ENCODE peak calls at places on chromosome 18, in eight cellular contexts. O, I, L, N, K, D, J and Q are unnamed samples.

GRCh38 chr18:68220458-68220857 is 494.4 kb downstream of the TMX3 start:
- DNase-seq in N (no peak), L (no peak), J (no peak), K (no peak), I (no peak), D (no peak), O (no peak), Q (no peak)

GRCh38 chr18:484749-485464 is 15.6 kb downstream of the COLEC12 start:
- DNase-seq in K (no peak), D (no peak), N (peak), L (no peak), O (no peak), J (peak), I (no peak), Q (no peak)

GRCh38 chr18:70720607-70721006 is 431.8 kb downstream of the SOCS6 start:
- DNase-seq in J (peak), K (peak), I (no peak), D (peak), L (no peak), O (no peak), N (peak), Q (no peak)

GRCh38 chr18:2478662-2479061 is 92.6 kb downstream of the METTL4 start:
- DNase-seq in N (no peak), D (no peak), O (no peak), I (no peak), L (no peak), J (no peak), K (no peak), Q (no peak)

GRCh38 chr18:30186245-30186644 is 856.3 kb downstream of the DSC3 start:
- DNase-seq in J (no peak), I (no peak), L (no peak), K (no peak), O (no peak), D (no peak), N (no peak), Q (no peak)

GRCh38 chr18:79884963-79885728 is 66.3 kb downstream of the SLC66A2 start:
- DNase-seq in D (no peak), I (no peak), L (peak), N (no peak), J (no peak), K (no peak), O (no peak), Q (no peak)

GRCh38 chr18:58046794-58047555 is 2.9 kb downstream of the NEDD4L start:
- DNase-seq in L (no peak), N (no peak), D (no peak), O (no peak), I (no peak), J (no peak), K (no peak), Q (no peak)

GRCh38 chr18:14014456-14014855 is 99.1 kb upstream of the MC2R start:
- DNase-seq in L (no peak), K (no peak), O (no peak), J (no peak), D (no peak), N (no peak), I (no peak), Q (no peak)

GRCh38 chr18:79987566-79987965 is 797 bp downstream of the TXNL4A start:
- DNase-seq in N (peak), L (no peak), K (no peak), D (peak), O (peak), J (no peak), I (no peak), Q (no peak)

GRCh38 chr18:64929026-64929425 is 780.1 kb upstream of the LINC00305 start:
- DNase-seq in K (peak), O (no peak), J (no peak), N (peak), D (peak), I (no peak), L (no peak), Q (no peak)

GRCh38 chr18:78753240-78753639 is 226.4 kb upstream of the SALL3 start:
- DNase-seq in J (no peak), K (no peak), I (no peak), L (peak), D (no peak), N (no peak), O (no peak), Q (no peak)

GRCh38 chr18:35971661-35972196 is 750 bp upstream of the RMP24 start:
- DNase-seq in K (no peak), I (no peak), N (no peak), J (no peak), L (no peak), O (no peak), D (no peak), Q (no peak)

DNA sequence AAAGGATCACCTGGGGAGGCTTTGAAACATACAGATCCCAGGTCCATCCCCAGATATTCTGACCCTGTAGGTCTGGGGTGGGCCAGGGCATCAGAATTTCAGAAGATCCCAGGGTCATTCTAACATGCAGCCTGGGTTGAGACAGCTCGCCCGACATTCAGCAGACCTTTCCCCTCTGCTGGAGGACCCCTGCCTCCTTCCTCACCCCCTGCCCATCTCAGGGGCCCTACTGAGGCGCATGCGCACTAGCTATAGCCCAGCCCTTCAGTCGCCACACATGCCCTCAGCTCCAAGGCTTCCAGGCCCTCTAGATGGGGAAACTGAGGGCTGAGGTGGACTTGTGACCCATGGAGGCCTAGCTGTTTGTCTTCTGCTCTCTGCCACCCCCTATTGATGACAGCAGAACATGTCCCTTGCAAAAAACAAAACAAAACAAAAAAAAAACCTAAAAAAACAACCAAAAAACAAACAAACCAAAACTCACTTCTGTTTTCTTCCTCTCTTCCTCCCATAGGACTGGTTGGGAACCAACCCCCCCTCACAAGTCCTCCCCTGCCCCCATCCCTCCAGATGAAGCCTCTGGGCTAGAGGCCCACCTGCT is 91.3 kb downstream of the ZBTB7C start:
- DNase-seq in N (no peak), K (no peak), D (no peak), L (no peak), O (no peak), I (no peak), J (no peak), Q (no peak)
- TF ChIP-seq CTCF in N (peak), K (peak), D (no peak), L (peak), O (peak), I (no peak), J (peak), Q (no peak)

DNA sequence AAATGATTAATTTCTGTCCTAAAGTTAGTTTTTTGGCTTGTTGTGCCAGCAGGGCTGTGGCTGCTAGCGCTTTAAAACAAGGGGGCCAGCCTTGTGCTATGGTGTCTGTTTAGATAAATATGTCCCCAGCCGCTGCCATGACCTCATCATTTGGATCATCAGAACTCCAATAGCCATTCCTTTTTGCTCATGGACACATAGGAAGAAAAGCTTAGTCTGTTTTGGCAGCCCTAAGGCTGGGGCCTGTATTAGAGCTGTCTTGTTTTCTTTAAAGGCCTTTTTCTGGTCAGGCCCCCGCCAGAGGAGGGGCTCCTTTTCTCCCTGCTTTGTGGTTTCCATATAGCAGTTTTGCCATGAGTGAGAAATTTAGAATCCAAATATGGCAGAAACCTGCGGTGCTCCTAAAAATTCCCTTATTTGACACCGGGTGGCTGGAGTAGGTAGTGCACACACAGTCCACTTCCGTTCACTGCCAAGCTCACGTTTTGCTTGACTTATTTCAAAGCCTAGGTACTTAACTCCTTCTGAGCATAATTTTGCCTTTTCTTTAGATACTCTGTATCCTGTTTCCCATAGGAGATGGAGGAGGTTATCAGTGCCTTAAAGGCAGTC is 60.4 kb upstream of the SLC35G4 start:
- DNase-seq in K (no peak), I (no peak), O (no peak), J (no peak), L (no peak), D (no peak), N (no peak), Q (no peak)
- TF ChIP-seq CTCF in K (no peak), I (no peak), O (no peak), J (no peak), L (no peak), D (no peak), N (no peak), Q (no peak)

GRCh38 chr18:21593540-21594257 is 6.8 kb downstream of the ESCO1 start:
- DNase-seq in I (peak), J (peak), N (no peak), O (no peak), L (no peak), D (no peak), K (peak), Q (no peak)
- TF ChIP-seq CTCF in I (no peak), J (peak), N (no peak), O (no peak), L (peak), D (no peak), K (peak), Q (no peak)

GRCh38 chr18:49725809-49726514 is 87.4 kb downstream of the ACAA2 start:
- DNase-seq in I (no peak), K (peak), L (no peak), D (peak), O (peak), N (peak), J (no peak), Q (no peak)

GRCh38 chr18:49727816-49728215 is 85.5 kb downstream of the ACAA2 start:
- DNase-seq in D (no peak), O (no peak), I (no peak), N (no peak), L (no peak), K (no peak), J (no peak), Q (no peak)

GRCh38 chr18:49730951-49731391 is 82.4 kb downstream of the ACAA2 start:
- DNase-seq in K (no peak), N (no peak), O (no peak), D (no peak), J (no peak), L (no peak), I (no peak), Q (no peak)

GRCh38 chr18:49726564-49726963 is 86.8 kb downstream of the ACAA2 start:
- DNase-seq in L (no peak), J (no peak), N (no peak), K (no peak), I (no peak), O (peak), D (no peak), Q (no peak)

GRCh38 chr18:49728542-49728941 is 84.8 kb downstream of the ACAA2 start:
- DNase-seq in O (peak), N (peak), I (peak), J (peak), L (no peak), D (peak), K (peak), Q (no peak)
- TF ChIP-seq CTCF in O (peak), N (peak), I (peak), J (peak), L (peak), D (peak), K (peak), Q (peak)

DNA sequence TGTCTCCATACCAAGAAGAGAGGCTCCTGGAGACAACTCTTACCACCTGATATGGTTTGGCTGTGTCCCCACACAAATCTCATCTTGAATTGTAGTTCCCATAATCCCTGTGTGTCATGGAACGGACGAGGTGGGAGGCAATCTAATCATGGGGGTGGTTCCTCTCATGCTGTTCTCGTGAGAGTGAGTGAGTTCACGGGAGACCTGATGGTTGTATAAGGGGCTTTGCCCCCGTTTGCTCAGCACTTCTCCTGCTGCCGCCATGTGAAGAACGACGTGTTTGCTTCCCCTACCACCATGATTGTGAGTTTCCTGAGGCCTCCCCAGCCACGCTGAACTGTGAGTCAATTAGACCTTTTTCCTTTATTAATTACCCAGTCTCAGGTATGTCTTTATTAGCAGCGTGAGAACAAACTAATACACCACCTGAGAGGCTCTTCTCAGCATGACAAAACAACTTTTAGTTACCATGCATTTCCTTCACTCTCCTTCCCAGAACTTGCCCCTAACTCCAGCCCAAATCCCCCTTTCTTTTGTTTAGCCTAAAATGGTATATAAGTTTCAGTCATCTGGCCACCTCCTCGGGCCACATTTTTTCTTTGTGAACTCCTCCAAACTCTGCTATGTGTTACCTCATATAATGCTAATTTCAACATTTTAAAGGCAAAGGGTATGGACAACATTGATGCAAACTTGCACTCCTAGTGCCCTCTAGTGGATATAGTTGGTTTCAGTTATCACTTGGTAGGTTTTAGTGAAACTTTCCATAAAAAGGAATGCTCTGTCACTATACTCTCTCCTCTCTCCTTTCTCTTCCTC is 58.6 kb upstream of the SLC25A52 start:
- DNase-seq in J (peak), N (peak), D (peak), L (no peak), K (peak), O (peak), I (no peak), Q (no peak)
- TF ChIP-seq CTCF in J (peak), N (peak), D (peak), L (peak), K (peak), O (peak), I (peak), Q (peak)

GRCh38 chr18:76479351-76480238 is 15.4 kb downstream of the ZNF516 start:
- DNase-seq in K (no peak), I (no peak), L (no peak), O (no peak), J (no peak), N (no peak), D (no peak), Q (no peak)

GRCh38 chr18:76482971-76483691 is 11.9 kb downstream of the ZNF516 start:
- DNase-seq in L (no peak), K (no peak), N (no peak), J (no peak), I (no peak), D (no peak), O (no peak), Q (no peak)

GRCh38 chr18:76482267-76482666 is 12.8 kb downstream of the ZNF516 start:
- DNase-seq in K (no peak), D (no peak), I (no peak), O (no peak), N (no peak), L (no peak), J (no peak), Q (no peak)

GRCh38 chr18:76483780-76484179 is 11.3 kb downstream of the ZNF516 start:
- DNase-seq in N (no peak), J (no peak), L (no peak), I (no peak), O (no peak), K (no peak), D (no peak), Q (no peak)

DNA sequence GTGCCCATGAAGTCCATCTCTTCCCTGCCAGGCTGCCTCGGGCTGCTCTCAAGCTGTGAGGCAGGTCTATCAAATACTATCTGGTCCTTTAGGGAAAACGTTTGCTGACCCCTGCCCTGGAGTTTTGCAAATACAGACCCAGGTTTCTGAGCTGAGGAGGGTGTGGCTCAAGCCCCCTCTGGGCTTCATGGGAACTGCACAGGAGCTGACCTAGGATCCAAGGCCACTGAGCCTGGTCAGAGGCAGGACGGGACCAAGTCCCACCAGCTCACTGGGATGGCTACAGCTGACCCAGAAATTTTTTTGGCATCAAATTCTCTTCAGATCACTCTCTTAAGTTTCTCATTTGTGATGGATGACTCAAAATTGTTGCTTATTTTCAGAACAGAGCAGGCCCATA is 14.1 kb downstream of the ZNF516 start:
- DNase-seq in O (no peak), D (no peak), N (no peak), K (no peak), J (no peak), L (no peak), I (no peak), Q (no peak)
- TF ChIP-seq CTCF in O (peak), D (no peak), N (peak), K (peak), J (peak), L (no peak), I (no peak), Q (no peak)

DNA sequence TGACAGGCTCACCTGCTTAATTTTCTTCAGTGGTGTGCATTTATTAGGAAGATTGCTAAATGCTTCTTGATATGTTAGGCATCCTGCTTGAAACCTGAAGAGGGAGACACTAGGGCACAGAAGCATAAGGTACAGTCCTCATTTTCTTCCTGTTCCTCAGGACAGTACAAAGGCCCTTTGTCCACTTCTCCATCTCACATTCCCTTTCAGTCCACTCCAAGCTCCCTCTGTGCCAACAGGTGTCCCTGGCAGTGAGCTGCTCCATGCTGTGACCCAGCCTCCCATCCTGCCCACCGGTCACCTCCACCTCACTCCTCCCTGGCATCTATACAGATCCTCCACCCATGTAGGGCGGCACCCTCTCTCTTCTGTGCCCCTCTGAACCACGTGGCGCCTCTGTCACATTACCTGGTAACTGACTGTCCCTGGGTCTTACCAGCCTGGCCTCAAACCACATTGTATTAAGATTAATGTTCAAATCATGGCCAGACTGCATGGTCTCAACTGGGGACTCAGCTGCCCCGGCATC is 162.8 kb downstream of the VAPA start:
- DNase-seq in N (no peak), D (no peak), O (no peak), J (no peak), I (no peak), K (no peak), L (no peak), Q (no peak)
- TF ChIP-seq CTCF in N (no peak), D (no peak), O (no peak), J (no peak), I (no peak), K (peak), L (no peak), Q (no peak)

GRCh38 chr18:28706397-28706796 is 529.5 kb upstream of the CDH2 start:
- DNase-seq in J (no peak), I (no peak), L (no peak), O (no peak), N (no peak), D (no peak), K (no peak), Q (no peak)
- TF ChIP-seq CTCF in J (no peak), I (no peak), L (no peak), O (no peak), N (no peak), D (no peak), K (no peak), Q (no peak)